ENCODE peak calls at places on chromosomes 7 and 10, in seven cellular contexts. D is IMR-90, M is mesenchymal stem cell, H is neuronal stem cell, A is H9, L is mesendoderm, I is trophoblast cell. V is an unnamed sample.

GRCh38 chr7:15015545-15016314 is 113.2 kb upstream of the DGKB start:
- DNase-seq in D (peak), M (peak), H (peak), A (peak), L (peak), I (peak), V (peak)

GRCh38 chr10:88851706-88852105 is at the start of gene ANKRD22:
- DNase-seq in D (peak), M (peak), H (no peak), A (peak), L (peak), I (peak), V (no peak)

GRCh38 chr10:124619802-124620490 is 124.2 kb downstream of the FAM53B start:
- DNase-seq in D (no peak), M (no peak), H (no peak), A (no peak), L (no peak), I (no peak), V (no peak)

GRCh38 chr7:108805808-108806397 is 236.2 kb downstream of the DNAJB9 start:
- DNase-seq in D (peak), M (peak), H (no peak), A (no peak), L (peak), I (peak), V (no peak)

GRCh38 chr7:11281953-11282352 is 308.3 kb downstream of the PHF14 start:
- DNase-seq in D (no peak), M (peak), H (no peak), A (no peak), L (no peak), I (no peak), V (no peak)

GRCh38 chr7:128777156-128778123 is 1.8 kb upstream of the OPN1SW start:
- DNase-seq in D (peak), M (peak), H (no peak), A (no peak), L (no peak), I (peak), V (no peak)

GRCh38 chr10:132637477-132638129 is 100.0 kb downstream of the INPP5A start:
- DNase-seq in D (peak), M (peak), H (peak), A (peak), L (peak), I (peak), V (no peak)

GRCh38 chr10:104334965-104335650 is 3.2 kb downstream of the ITPRIP start:
- DNase-seq in D (no peak), M (no peak), H (no peak), A (no peak), L (no peak), I (peak), V (no peak)

GRCh38 chr10:132700168-132701098 is 85.5 kb downstream of the NKX6-2 start:
- DNase-seq in D (peak), M (peak), H (no peak), A (peak), L (no peak), I (no peak), V (no peak)

GRCh38 chr10:17113346-17113745 is 16.3 kb downstream of the CUBN start:
- DNase-seq in D (no peak), M (no peak), H (no peak), A (no peak), L (no peak), I (no peak), V (no peak)

GRCh38 chr10:29253096-29254029 is 35.5 kb upstream of the LYZL1 start:
- DNase-seq in D (no peak), M (peak), H (no peak), A (no peak), L (no peak), I (no peak), V (no peak)

GRCh38 chr10:99533496-99534455 is 1.0 kb downstream of the NKX2-3 start:
- DNase-seq in D (no peak), M (no peak), H (no peak), A (peak), L (no peak), I (no peak), V (no peak)

GRCh38 chr10:11491087-11491486 is 120.4 kb downstream of the USP6NL start:
- DNase-seq in D (no peak), M (no peak), H (no peak), A (no peak), L (no peak), I (no peak), V (no peak)

GRCh38 chr7:78635394-78635793 is 818.1 kb downstream of the MAGI2 start:
- DNase-seq in D (peak), M (no peak), H (no peak), A (no peak), L (no peak), I (no peak), V (no peak)

GRCh38 chr10:5694573-5694972 is 9.9 kb downstream of the TASOR2 start:
- DNase-seq in D (no peak), M (no peak), H (no peak), A (no peak), L (no peak), I (no peak), V (no peak)

GRCh38 chr7:36658603-36659516 is 65.4 kb downstream of the AOAH start:
- DNase-seq in D (peak), M (peak), H (peak), A (no peak), L (peak), I (peak), V (no peak)

GRCh38 chr7:115230882-115231508 is 309.1 kb downstream of the MDFIC start:
- DNase-seq in D (peak), M (peak), H (no peak), A (no peak), L (peak), I (peak), V (no peak)

GRCh38 chr10:24513155-24513554 is 210.5 kb downstream of the ARHGAP21 start:
- DNase-seq in D (peak), M (peak), H (peak), A (no peak), L (peak), I (peak), V (no peak)

GRCh38 chr7:151281686-151282085 is 33.2 kb upstream of the SMARCD3 start:
- DNase-seq in D (no peak), M (no peak), H (no peak), A (no peak), L (no peak), I (no peak), V (no peak)

GRCh38 chr7:97731736-97732370 is at the start of gene TAC1:
- DNase-seq in D (no peak), M (no peak), H (peak), A (peak), L (peak), I (no peak), V (peak)

GRCh38 chr7:55467047-55467593 is 102.0 kb downstream of the LANCL2 start:
- DNase-seq in D (no peak), M (no peak), H (no peak), A (no peak), L (no peak), I (no peak), V (no peak)

GRCh38 chr7:7793249-7793648 is 74.8 kb upstream of the RPA3 start:
- DNase-seq in D (no peak), M (no peak), H (no peak), A (no peak), L (peak), I (no peak), V (no peak)

GRCh38 chr7:25832456-25832855 is 319.5 kb upstream of the NFE2L3 start:
- DNase-seq in D (no peak), M (no peak), H (no peak), A (no peak), L (no peak), I (no peak), V (no peak)

GRCh38 chr7:98281757-98282652 is 519 bp downstream of the BRI3 start:
- DNase-seq in D (no peak), M (no peak), H (no peak), A (no peak), L (no peak), I (peak), V (no peak)

GRCh38 chr7:98354511-98355249 is 46.2 kb downstream of the BAIAP2L1 start:
- DNase-seq in D (peak), M (peak), H (no peak), A (peak), L (peak), I (peak), V (no peak)

GRCh38 chr10:19421664-19422063 is 373.1 kb downstream of the MALRD1 start:
- DNase-seq in D (no peak), M (no peak), H (no peak), A (no peak), L (no peak), I (no peak), V (no peak)

GRCh38 chr7:23431596-23432284 is 38.6 kb downstream of the IGF2BP3 start:
- DNase-seq in D (peak), M (peak), H (no peak), A (no peak), L (peak), I (no peak), V (no peak)

GRCh38 chr10:546971-547590 is 142.4 kb downstream of the DIP2C start:
- DNase-seq in D (peak), M (peak), H (peak), A (no peak), L (peak), I (peak), V (no peak)

GRCh38 chr7:64887756-64888508 is 15.1 kb upstream of the ZNF273 start:
- DNase-seq in D (no peak), M (no peak), H (no peak), A (peak), L (peak), I (no peak), V (peak)

GRCh38 chr10:43362191-43362839 is 9.1 kb upstream of the FXYD4 start:
- DNase-seq in D (peak), M (peak), H (peak), A (peak), L (peak), I (peak), V (peak)

GRCh38 chr7:43439631-43440401 is 143.1 kb upstream of the STK17A start:
- DNase-seq in D (peak), M (peak), H (peak), A (peak), L (peak), I (peak), V (peak)

GRCh38 chr10:70348228-70348850 is 34.1 kb downstream of the LRRC20 start:
- DNase-seq in D (no peak), M (no peak), H (no peak), A (peak), L (peak), I (peak), V (peak)

GRCh38 chr7:44775383-44776107 is 20.9 kb upstream of the PPIA start:
- DNase-seq in D (no peak), M (no peak), H (no peak), A (no peak), L (no peak), I (no peak), V (no peak)

DNA sequence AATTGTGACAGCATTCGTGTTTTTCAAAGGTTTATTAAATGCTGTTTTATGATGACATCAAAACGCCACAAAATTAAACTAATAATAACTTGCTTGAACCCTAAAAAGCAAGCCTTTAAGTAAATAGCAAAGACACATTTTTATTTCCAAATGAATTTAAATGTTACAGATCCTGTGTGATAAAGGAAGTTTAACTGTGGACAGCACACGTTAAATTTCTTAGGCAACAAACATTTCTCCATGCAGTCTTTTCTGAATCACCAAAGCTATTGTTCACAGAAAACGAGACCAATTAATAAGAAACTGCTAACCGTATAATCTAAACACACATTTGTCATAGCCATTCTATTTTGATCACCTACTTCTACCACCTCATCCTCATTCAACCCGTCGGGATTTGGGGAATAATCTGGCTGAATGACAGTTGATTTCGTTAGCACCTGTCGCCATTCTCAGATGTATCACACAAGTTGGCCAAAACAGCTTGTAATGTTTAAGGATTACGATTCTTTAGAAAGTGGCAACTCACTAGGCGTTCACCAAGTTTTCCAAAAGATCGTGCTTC is 1.3 kb downstream of the EZH2 start:
- DNase-seq in D (no peak), M (peak), H (no peak), A (no peak), L (no peak), I (no peak), V (no peak)
- H2AK5ac ChIP-seq in D (no peak), M (no peak), H (no peak), A (no peak), L (no peak), I (no peak), V (no peak)

GRCh38 chr10:44628921-44629320 is 244.0 kb upstream of the CXCL12 start:
- DNase-seq in D (peak), M (peak), H (no peak), A (no peak), L (peak), I (peak), V (no peak)
- H2AK5ac ChIP-seq in D (peak), M (no peak), H (no peak), A (no peak), L (no peak), I (no peak), V (no peak)

GRCh38 chr7:70189776-70190175 is 591.5 kb downstream of the AUTS2 start:
- DNase-seq in D (no peak), M (no peak), H (no peak), A (no peak), L (no peak), I (no peak), V (no peak)

GRCh38 chr7:70189261-70189660 is 591.0 kb downstream of the AUTS2 start:
- DNase-seq in D (no peak), M (no peak), H (no peak), A (no peak), L (no peak), I (no peak), V (no peak)

GRCh38 chr7:70190266-70190665 is 592.0 kb downstream of the AUTS2 start:
- DNase-seq in D (no peak), M (no peak), H (no peak), A (no peak), L (no peak), I (no peak), V (no peak)

GRCh38 chr7:70193514-70193913 is 595.2 kb downstream of the AUTS2 start:
- DNase-seq in D (peak), M (peak), H (no peak), A (no peak), L (no peak), I (peak), V (no peak)
- H2AK5ac ChIP-seq in D (no peak), M (no peak), H (no peak), A (no peak), L (no peak), I (no peak), V (no peak)

DNA sequence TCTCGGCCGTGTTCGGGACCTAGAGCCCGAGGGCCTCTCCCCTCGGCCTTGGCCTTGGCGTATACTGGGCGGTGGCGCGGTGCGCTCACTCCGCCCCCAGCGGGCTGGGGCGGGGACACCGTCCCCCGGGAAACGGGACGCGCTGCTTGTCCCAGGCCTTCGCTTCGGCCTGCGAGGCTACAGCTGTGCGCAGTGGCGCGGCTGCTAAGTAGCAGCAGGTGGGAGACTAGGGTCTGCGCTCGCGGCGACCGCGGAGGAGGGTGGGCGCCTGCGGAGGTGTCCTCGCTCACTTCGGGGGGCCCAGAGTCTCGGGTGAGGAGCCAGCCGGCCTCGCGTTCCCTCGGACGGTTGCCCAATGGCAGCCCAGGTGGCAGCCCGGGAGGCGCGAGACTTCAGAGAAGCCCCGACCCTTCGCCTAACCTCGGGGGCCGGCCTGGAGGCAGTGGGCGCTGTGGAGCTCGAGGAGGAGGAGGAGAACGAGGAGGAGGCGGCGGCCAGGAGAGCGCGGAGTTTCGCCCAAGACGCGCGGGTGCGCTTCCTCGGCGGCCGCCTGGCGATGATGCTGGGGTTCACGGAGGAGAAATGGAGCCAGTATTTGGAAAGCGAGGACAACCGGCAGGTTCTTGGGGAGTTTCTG is at the start of gene DNAH11:
- DNase-seq in D (no peak), M (peak), H (peak), A (peak), L (peak), I (peak), V (peak)
- H2AK5ac ChIP-seq in D (no peak), M (no peak), H (no peak), A (no peak), L (no peak), I (no peak), V (no peak)